ENCODE peak calls at places on chromosomes 1 and 21, in nine cellular contexts. O is psoas muscle, F is left lung, X is IMR-90, T is neuronal stem cell, V is lower lobe of right lung, E is left ventricle myocardium inferior, K is neural progenitor cell, C is small intestine. G is an unnamed sample. For H3K4me1, the result is how much of the 10 kb centered on the place peaks cover.

GRCh38 chr1:58932820-58933598 is 149.2 kb upstream of the JUN start:
- DNase-seq in O (no peak), F (peak), X (peak), T (no peak), V (peak), E (no peak), K (no peak), C (peak), G (peak)

GRCh38 chr1:81477704-81478103 is 323.0 kb upstream of the ADGRL2 start:
- DNase-seq in O (no peak), F (no peak), X (peak), T (no peak), V (no peak), E (no peak), K (no peak), C (no peak), G (no peak)

GRCh38 chr1:26069941-26070807 is 2.7 kb upstream of the TRIM63 start:
- DNase-seq in O (no peak), F (no peak), X (no peak), T (no peak), V (no peak), E (no peak), K (no peak), C (no peak), G (no peak)

GRCh38 chr1:234089396-234089795 is 184.9 kb downstream of the SLC35F3 start:
- DNase-seq in O (no peak), F (no peak), X (no peak), T (no peak), V (no peak), E (no peak), K (peak), C (no peak), G (no peak)

GRCh38 chr1:230878584-230878975 is 10.3 kb upstream of the C1orf198 start:
- DNase-seq in O (peak), F (no peak), X (peak), T (no peak), V (no peak), E (no peak), K (no peak), C (no peak), G (no peak)

GRCh38 chr1:218025454-218025853 is 259.6 kb upstream of the RRP15 start:
- DNase-seq in O (no peak), F (no peak), X (peak), T (no peak), V (no peak), E (no peak), K (no peak), C (no peak), G (no peak)

GRCh38 chr1:3732747-3733602 is 19.3 kb upstream of the CCDC27 start:
- DNase-seq in O (peak), F (peak), X (no peak), T (no peak), V (no peak), E (no peak), K (peak), C (peak), G (peak)

GRCh38 chr21:21631961-21632360 is 633.8 kb downstream of the NCAM2 start:
- DNase-seq in O (peak), F (no peak), X (peak), T (no peak), V (no peak), E (no peak), K (no peak), C (peak), G (no peak)

GRCh38 chr1:37633040-37633949 is 1.4 kb downstream of the RSPO1 start:
- DNase-seq in O (no peak), F (no peak), X (no peak), T (no peak), V (no peak), E (no peak), K (peak), C (no peak), G (no peak)

GRCh38 chr1:71882241-71883036 is 399.9 kb downstream of the NEGR1 start:
- DNase-seq in O (no peak), F (no peak), X (peak), T (no peak), V (no peak), E (no peak), K (no peak), C (no peak), G (no peak)

GRCh38 chr1:36784147-36784862 is 250.0 kb downstream of the GRIK3 start:
- DNase-seq in O (no peak), F (no peak), X (no peak), T (no peak), V (no peak), E (no peak), K (no peak), C (no peak), G (no peak)

GRCh38 chr21:21860888-21861287 is 862.7 kb downstream of the NCAM2 start:
- DNase-seq in O (no peak), F (no peak), X (peak), T (no peak), V (no peak), E (no peak), K (no peak), C (no peak), G (no peak)

GRCh38 chr1:198918920-198919319 is 280.1 kb downstream of the PTPRC start:
- DNase-seq in O (no peak), F (no peak), X (peak), T (no peak), V (no peak), E (no peak), K (no peak), C (no peak), G (no peak)

GRCh38 chr1:110787328-110788071 is 85.4 kb upstream of the CD53 start:
- DNase-seq in O (no peak), F (no peak), X (no peak), T (no peak), V (no peak), E (no peak), K (no peak), C (peak), G (no peak)

GRCh38 chr1:85356130-85356529 is 79.7 kb upstream of the BCL10 start:
- DNase-seq in O (no peak), F (no peak), X (no peak), T (no peak), V (no peak), E (no peak), K (no peak), C (no peak), G (no peak)

GRCh38 chr21:43767498-43767979 is 8.6 kb downstream of the CSTB start:
- DNase-seq in O (no peak), F (no peak), X (no peak), T (no peak), V (no peak), E (no peak), K (no peak), C (no peak), G (no peak)

GRCh38 chr1:95117207-95118018 is at the start of gene TLCD4:
- DNase-seq in O (peak), F (peak), X (peak), T (peak), V (peak), E (peak), K (peak), C (peak), G (peak)

GRCh38 chr21:25329227-25329626 is 278.1 kb downstream of the MRPL39 start:
- DNase-seq in O (no peak), F (no peak), X (peak), T (no peak), V (no peak), E (no peak), K (no peak), C (no peak), G (no peak)

GRCh38 chr1:151710187-151710586 is 6.4 kb downstream of the CELF3 start:
- DNase-seq in O (no peak), F (no peak), X (peak), T (peak), V (no peak), E (no peak), K (peak), C (no peak), G (no peak)

GRCh38 chr1:112515311-112516009 is 6.7 kb downstream of the WNT2B start:
- DNase-seq in O (no peak), F (no peak), X (peak), T (peak), V (no peak), E (no peak), K (peak), C (no peak), G (no peak)

GRCh38 chr1:30106125-30106524 is 617.3 kb downstream of the MATN1 start:
- DNase-seq in O (no peak), F (no peak), X (peak), T (peak), V (no peak), E (peak), K (peak), C (no peak), G (no peak)

GRCh38 chr1:187096689-187097088 is 267.9 kb downstream of the PLA2G4A start:
- DNase-seq in O (no peak), F (no peak), X (peak), T (no peak), V (no peak), E (no peak), K (no peak), C (no peak), G (no peak)

GRCh38 chr21:36478207-36478701 is 1.7 kb downstream of the CLDN14 start:
- DNase-seq in O (no peak), F (no peak), X (peak), T (no peak), V (no peak), E (no peak), K (no peak), C (no peak), G (no peak)

GRCh38 chr1:226919587-226919986 is 20.5 kb upstream of the COQ8A start:
- DNase-seq in O (no peak), F (no peak), X (no peak), T (no peak), V (no peak), E (no peak), K (no peak), C (no peak), G (no peak)

GRCh38 chr21:38914531-38915385 is 109.0 kb downstream of the ETS2 start:
- DNase-seq in O (no peak), F (no peak), X (peak), T (no peak), V (no peak), E (no peak), K (no peak), C (peak), G (no peak)

GRCh38 chr1:10830961-10831669 is 34.7 kb upstream of the CASZ1 start:
- DNase-seq in O (peak), F (no peak), X (no peak), T (no peak), V (no peak), E (no peak), K (no peak), C (no peak), G (no peak)

GRCh38 chr21:33332143-33332542 is 7.4 kb downstream of the IFNAR1 start:
- DNase-seq in O (no peak), F (no peak), X (no peak), T (no peak), V (no peak), E (no peak), K (no peak), C (no peak), G (no peak)

GRCh38 chr1:193709607-193710006 is 523.2 kb upstream of the B3GALT2 start:
- DNase-seq in O (no peak), F (no peak), X (no peak), T (no peak), V (no peak), E (no peak), K (no peak), C (no peak), G (no peak)

GRCh38 chr1:8382608-8383525 is 65.0 kb downstream of the SLC45A1 start:
- DNase-seq in O (no peak), F (no peak), X (no peak), T (no peak), V (no peak), E (no peak), K (no peak), C (peak), G (no peak)

GRCh38 chr1:39720094-39720999 is 18.3 kb upstream of the PPIE start:
- DNase-seq in O (no peak), F (no peak), X (peak), T (no peak), V (no peak), E (no peak), K (peak), C (peak), G (no peak)

GRCh38 chr1:217332426-217333065 is 298.3 kb downstream of the GPATCH2 start:
- DNase-seq in O (no peak), F (no peak), X (no peak), T (no peak), V (no peak), E (peak), K (no peak), C (no peak), G (peak)

GRCh38 chr1:25257176-25257575 is 9.9 kb upstream of the RSRP1 start:
- DNase-seq in O (no peak), F (no peak), X (peak), T (no peak), V (no peak), E (no peak), K (no peak), C (no peak), G (no peak)

GRCh38 chr1:227725036-227725435 is 10.1 kb downstream of the JMJD4 start:
- DNase-seq in O (no peak), F (no peak), X (no peak), T (no peak), V (no peak), E (no peak), K (no peak), C (no peak), G (no peak)

GRCh38 chr1:112247971-112248370 is 148.0 kb upstream of the CTTNBP2NL start:
- DNase-seq in O (no peak), F (no peak), X (no peak), T (no peak), V (no peak), E (peak), K (no peak), C (no peak), G (no peak)

GRCh38 chr1:7079637-7080036 is 294.4 kb downstream of the CAMTA1 start:
- DNase-seq in O (no peak), F (no peak), X (no peak), T (no peak), V (no peak), E (no peak), K (no peak), C (no peak), G (no peak)

GRCh38 chr1:76865696-76866291 is 1.5 kb upstream of the ST6GALNAC5 start:
- DNase-seq in O (no peak), F (no peak), X (no peak), T (no peak), V (no peak), E (no peak), K (no peak), C (no peak), G (no peak)

GRCh38 chr21:41948404-41948895 is 5.4 kb downstream of the C2CD2 start:
- DNase-seq in O (no peak), F (no peak), X (no peak), T (no peak), V (no peak), E (no peak), K (no peak), C (no peak), G (no peak)
- H3K4me1 ChIP-seq in O (under half), F (under half), X (under half), T (under half), V (under half), E (under half), K (under half), C (under half), G (under half)

GRCh38 chr1:204084247-204084772 is 11.4 kb downstream of the SOX13 start:
- DNase-seq in O (peak), F (peak), X (no peak), T (no peak), V (peak), E (peak), K (peak), C (peak), G (peak)
- H3K27ac ChIP-seq in O (peak), F (peak), X (no peak), T (no peak), V (peak), E (peak), K (peak), C (peak), G (peak)

GRCh38 chr1:18926315-18927081 is 24.1 kb upstream of the ALDH4A1 start:
- DNase-seq in O (peak), F (peak), X (peak), T (no peak), V (no peak), E (peak), K (no peak), C (peak), G (no peak)
- H3K4me3 ChIP-seq in O (no peak), F (peak), X (no peak), T (no peak), V (peak), E (peak), K (no peak), C (peak), G (no peak)

GRCh38 chr1:202153284-202153683 is 7.1 kb downstream of the PTPN7 start:
- DNase-seq in O (no peak), F (no peak), X (no peak), T (no peak), V (no peak), E (no peak), K (no peak), C (no peak), G (no peak)

GRCh38 chr1:202156590-202156989 is 3.8 kb downstream of the PTPN7 start:
- DNase-seq in O (no peak), F (peak), X (no peak), T (no peak), V (no peak), E (no peak), K (no peak), C (no peak), G (no peak)

GRCh38 chr1:202155478-202156021 is 4.9 kb downstream of the PTPN7 start:
- DNase-seq in O (no peak), F (peak), X (peak), T (no peak), V (peak), E (peak), K (no peak), C (peak), G (no peak)

GRCh38 chr1:202154148-202154765 is 6.1 kb downstream of the PTPN7 start:
- DNase-seq in O (no peak), F (peak), X (no peak), T (no peak), V (no peak), E (no peak), K (no peak), C (no peak), G (no peak)

DNA sequence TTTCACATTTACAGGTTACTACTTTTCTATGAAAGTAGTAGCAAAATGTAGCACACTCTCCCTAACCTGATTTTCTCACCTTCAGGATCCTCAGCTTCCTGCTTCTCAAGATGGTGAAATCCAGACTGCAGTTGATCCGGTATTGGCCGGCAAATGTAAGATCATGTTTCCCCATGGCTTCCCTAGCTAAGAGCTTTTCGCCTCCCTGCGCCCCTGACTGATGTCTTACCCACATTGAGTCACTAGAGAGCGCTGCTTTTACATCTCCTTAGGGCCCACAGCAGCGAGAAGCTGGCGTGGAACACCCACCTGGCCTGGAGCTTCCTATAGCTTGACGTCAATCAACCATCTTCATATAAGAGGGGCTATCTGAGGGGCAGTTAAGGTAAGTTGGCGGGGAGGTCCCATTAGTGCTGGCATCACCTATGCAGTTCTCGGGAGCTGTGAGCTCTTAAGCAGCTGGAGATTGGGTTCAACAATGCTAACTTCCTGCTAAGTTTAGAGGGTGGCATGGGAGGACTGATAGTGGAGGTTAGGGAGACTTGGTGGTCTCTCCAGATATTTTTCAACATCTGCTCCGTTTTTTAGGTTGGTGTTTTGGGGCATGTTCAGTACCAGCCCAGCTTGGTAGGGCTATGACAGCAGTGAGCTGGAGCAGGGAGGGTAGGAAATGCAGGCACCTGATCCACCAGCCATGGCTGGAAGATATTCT is 5.5 kb downstream of the PTPN7 start:
- DNase-seq in O (no peak), F (peak), X (peak), T (peak), V (peak), E (no peak), K (peak), C (peak), G (no peak)
- H3K4me1 ChIP-seq in O (under half), F (half or more), X (under half), T (under half), V (under half), E (under half), K (under half), C (under half), G (under half)

G was measured in pancreas.